ENCODE peak calls at places on chromosomes 3 and 15, in eight cellular contexts. H is fibroblast of mammary gland, U is HL-60, P is fibroblast of the aortic adventitia, B is brain microvascular endothelial cell, Y is H1, V is AG09309, X is AG10803. W is an unnamed sample.

GRCh38 chr15:59222106-59222505 is 15.5 kb downstream of the LDHAL6B start:
- DNase-seq in H (peak; percentile 86), U (no peak), P (peak; percentile 75), B (peak; percentile 76), Y (no peak), V (peak; percentile 64), X (peak; percentile 87), W (no peak)

GRCh38 chr15:27669641-27670040 is 429.5 kb downstream of the OCA2 start:
- DNase-seq in H (no peak), U (no peak), P (no peak), B (no peak), Y (no peak), V (no peak), X (no peak), W (no peak)

GRCh38 chr3:101988591-101988990 is 139.3 kb downstream of the NFKBIZ start:
- DNase-seq in H (peak; percentile 31), U (no peak), P (peak; percentile 4), B (no peak), Y (no peak), V (no peak), X (no peak), W (no peak)

GRCh38 chr3:40192628-40193027 is 116.9 kb upstream of the EIF1B start:
- DNase-seq in H (no peak), U (no peak), P (no peak), B (no peak), Y (no peak), V (no peak), X (no peak), W (no peak)

GRCh38 chr3:140358696-140359095 is 319.2 kb upstream of the TRIM42 start:
- DNase-seq in H (no peak), U (no peak), P (no peak), B (no peak), Y (no peak), V (no peak), X (no peak), W (no peak)

GRCh38 chr3:132843851-132844565 is 121.8 kb upstream of the NPHP3 start:
- DNase-seq in H (no peak), U (no peak), P (no peak), B (no peak), Y (peak; percentile 19), V (no peak), X (peak; percentile 1), W (no peak)

GRCh38 chr15:63195257-63196023 is 6.0 kb downstream of the RAB8B start:
- DNase-seq in H (no peak), U (peak; percentile 33), P (peak; percentile 25), B (no peak), Y (no peak), V (no peak), X (no peak), W (no peak)

GRCh38 chr3:125366132-125366531 is 9.0 kb downstream of the ZNF148 start:
- DNase-seq in H (no peak), U (no peak), P (no peak), B (no peak), Y (no peak), V (no peak), X (no peak), W (no peak)

GRCh38 chr3:71066356-71066755 is 517.2 kb downstream of the FOXP1 start:
- DNase-seq in H (no peak), U (peak; percentile 63), P (peak; percentile 33), B (no peak), Y (no peak), V (no peak), X (no peak), W (no peak)

GRCh38 chr15:69876030-69876429 is 221.7 kb downstream of the TLE3 start:
- DNase-seq in H (no peak), U (no peak), P (no peak), B (no peak), Y (no peak), V (no peak), X (no peak), W (no peak)

GRCh38 chr3:64898941-64899340 is 211.1 kb upstream of the ADAMTS9 start:
- DNase-seq in H (no peak), U (no peak), P (no peak), B (no peak), Y (no peak), V (no peak), X (no peak), W (no peak)

GRCh38 chr15:62248277-62248974 is 83.3 kb upstream of the C2CD4B start:
- DNase-seq in H (no peak), U (no peak), P (no peak), B (no peak), Y (no peak), V (no peak), X (no peak), W (no peak)

GRCh38 chr3:156899951-156900350 is 73.8 kb downstream of the LEKR1 start:
- DNase-seq in H (no peak), U (no peak), P (peak; percentile 30), B (no peak), Y (no peak), V (peak; percentile 34), X (peak; percentile 73), W (no peak)

GRCh38 chr15:58407786-58408185 is 24.0 kb upstream of the LIPC start:
- DNase-seq in H (no peak), U (no peak), P (no peak), B (no peak), Y (no peak), V (no peak), X (no peak), W (no peak)

GRCh38 chr3:39990532-39990931 is 181.1 kb downstream of the MYRIP start:
- DNase-seq in H (peak; percentile 73), U (peak; percentile 31), P (peak; percentile 65), B (peak; percentile 56), Y (no peak), V (peak; percentile 17), X (peak; percentile 36), W (peak; percentile 21)

GRCh38 chr3:144629413-144629812 is 657.8 kb downstream of the DIPK2A start:
- DNase-seq in H (no peak), U (no peak), P (no peak), B (no peak), Y (no peak), V (no peak), X (no peak), W (no peak)

GRCh38 chr3:108202080-108202479 is 20.1 kb downstream of the IFT57 start:
- DNase-seq in H (peak; percentile 36), U (no peak), P (peak; percentile 70), B (peak; percentile 29), Y (no peak), V (peak; percentile 56), X (peak; percentile 68), W (no peak)

DNA sequence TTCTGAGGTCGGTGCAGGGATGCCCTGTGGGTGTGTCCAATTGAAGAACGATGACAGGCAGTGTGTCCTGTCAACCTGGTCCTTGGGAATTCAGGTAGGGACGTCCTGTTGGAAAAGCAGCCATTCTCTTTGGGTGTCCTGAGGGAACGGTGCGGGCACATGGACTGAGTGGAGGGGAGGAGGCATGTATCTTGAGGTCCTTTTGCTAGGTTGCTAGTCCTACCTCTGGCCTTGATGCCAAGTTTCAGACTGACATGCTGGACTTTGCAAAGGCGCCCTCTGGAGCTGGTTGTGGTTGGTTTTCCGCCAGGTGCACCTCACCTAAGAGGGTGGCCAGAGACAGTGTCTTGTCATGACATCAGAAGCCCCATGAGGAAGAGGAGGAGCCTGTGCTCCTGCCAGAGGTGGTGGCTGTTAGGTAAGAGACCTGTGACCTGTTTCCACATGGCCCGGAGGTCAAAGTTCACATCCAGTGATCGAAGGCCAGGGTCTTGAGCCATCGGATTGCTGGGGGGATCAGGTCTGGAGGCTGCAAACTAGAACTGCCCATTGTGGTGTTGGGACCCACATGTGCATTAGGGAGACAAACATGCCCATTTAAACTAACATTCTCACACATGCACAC is 106.3 kb downstream of the SNRPN start:
- DNase-seq in H (no peak), U (no peak), P (no peak), B (no peak), Y (no peak), V (no peak), X (no peak), W (no peak)
- H3K4me3 ChIP-seq in H (no peak overlapping the region), U (no peak overlapping the region), P (no peak overlapping the region), B (no peak overlapping the region), Y (no peak overlapping the region), V (no peak overlapping the region), X (no peak overlapping the region), W (no peak overlapping the region)

DNA sequence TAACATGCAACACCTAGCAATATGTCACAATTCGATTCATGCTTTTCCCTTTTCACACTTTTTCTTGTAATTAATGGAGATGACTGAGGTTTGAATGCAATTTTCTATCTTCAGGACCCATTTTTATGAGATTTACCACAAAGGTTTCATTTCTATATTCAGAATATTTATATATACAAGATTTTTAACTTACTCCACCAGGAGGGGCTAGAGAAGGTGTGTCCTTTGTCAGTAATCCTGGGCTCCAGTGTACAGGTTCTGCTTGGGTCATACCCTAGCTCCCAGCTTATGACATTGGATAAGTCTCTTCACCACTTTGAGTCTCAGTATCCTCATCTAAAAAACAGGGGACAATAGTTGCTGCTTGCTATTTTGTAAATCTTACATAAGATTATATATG is 95.7 kb upstream of the SLC24A5 start:
- DNase-seq in H (peak; percentile 5), U (no peak), P (peak; percentile 2), B (no peak), Y (no peak), V (no peak), X (no peak), W (no peak)
- TF ChIP-seq CTCF in H (no peak), U (no peak), P (no peak), B (no peak), Y (no peak), V (no peak), X (no peak), W (no peak)

GRCh38 chr3:46893146-46893748 is 15.7 kb downstream of the PTH1R start:
- DNase-seq in H (no peak), U (no peak), P (no peak), B (no peak), Y (no peak), V (no peak), X (no peak), W (no peak)
- H3K4me3 ChIP-seq in H (no peak overlapping the region), U (no peak overlapping the region), P (no peak overlapping the region), B (no peak overlapping the region), Y (peak overlapping the region; percentile 44), V (no peak overlapping the region), X (no peak overlapping the region), W (no peak overlapping the region)

GRCh38 chr3:110383356-110383755 is 688.3 kb upstream of the NECTIN3 start:
- DNase-seq in H (no peak), U (no peak), P (peak; percentile 2), B (no peak), Y (no peak), V (no peak), X (no peak), W (no peak)

GRCh38 chr3:110381992-110382391 is 689.6 kb upstream of the NECTIN3 start:
- DNase-seq in H (no peak), U (no peak), P (no peak), B (no peak), Y (no peak), V (no peak), X (no peak), W (no peak)

GRCh38 chr3:110389005-110389404 is 682.6 kb upstream of the NECTIN3 start:
- DNase-seq in H (no peak), U (no peak), P (no peak), B (no peak), Y (no peak), V (no peak), X (no peak), W (no peak)

DNA sequence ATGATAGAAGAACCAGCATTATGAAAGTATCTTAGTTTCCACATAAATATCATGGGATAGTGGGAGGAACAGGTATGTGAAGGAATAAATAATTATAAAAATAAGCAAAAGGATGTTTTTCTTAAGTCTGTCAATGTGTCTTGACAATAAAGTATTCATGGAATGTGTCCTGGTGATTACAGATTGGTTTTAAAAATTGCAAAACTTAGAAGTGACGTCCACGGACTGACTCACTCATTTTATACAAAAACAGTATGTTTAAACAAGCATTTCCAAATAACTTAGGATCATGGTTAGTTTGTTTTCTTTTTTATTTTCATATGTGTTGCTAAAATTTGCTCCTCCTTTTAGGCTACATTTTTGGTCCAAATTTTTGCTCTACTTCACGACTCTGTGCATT is 687.0 kb upstream of the NECTIN3 start:
- DNase-seq in H (peak; percentile 72), U (no peak), P (peak; percentile 62), B (peak; percentile 50), Y (no peak), V (peak; percentile 24), X (peak; percentile 53), W (no peak)
- TF ChIP-seq CTCF in H (no peak), U (no peak), P (no peak), B (no peak), Y (no peak), V (no peak), X (no peak), W (no peak)

W was measured in GM12864.